ENCODE peak calls at places on chromosomes 13 and 19, in nine cellular contexts. R, J, H, T, C, V, W, Q and D are unnamed samples.

GRCh38 chr19:14114854-14115253 is 2.7 kb downstream of the PRKACA start:
- DNase-seq in R (peak; percentile 60), J (peak; percentile 77), H (peak; percentile 85), T (peak; percentile 41), C (no peak), V (no peak), W (no peak), Q (peak; percentile 60), D (peak; percentile 59)

GRCh38 chr13:113897161-113897560 is 33.3 kb upstream of the GAS6 start:
- DNase-seq in R (peak; percentile 19), J (no peak), H (no peak), T (no peak), C (no peak), V (no peak), W (peak; percentile 3), Q (no peak), D (no peak)

GRCh38 chr13:41637578-41637977 is 180.2 kb downstream of the RGCC start:
- DNase-seq in R (no peak), J (no peak), H (no peak), T (no peak), C (no peak), V (no peak), W (no peak), Q (no peak), D (no peak)

GRCh38 chr19:19554074-19555023 is 16.3 kb downstream of the CILP2 start:
- DNase-seq in R (no peak), J (peak; percentile 84), H (peak; percentile 94), T (peak; percentile 88), C (no peak), V (no peak), W (no peak), Q (peak; percentile 86), D (peak; percentile 70)

GRCh38 chr19:48613852-48614435 is 932 bp downstream of the FAM83E start:
- DNase-seq in R (no peak), J (no peak), H (no peak), T (no peak), C (no peak), V (no peak), W (no peak), Q (no peak), D (no peak)

GRCh38 chr13:25865391-25865790 is 186.4 kb downstream of the SHISA2 start:
- DNase-seq in R (no peak), J (no peak), H (no peak), T (no peak), C (no peak), V (no peak), W (no peak), Q (no peak), D (no peak)

GRCh38 chr13:62544928-62545327 is 1129.3 kb upstream of the PCDH20 start:
- DNase-seq in R (no peak), J (no peak), H (no peak), T (no peak), C (no peak), V (no peak), W (no peak), Q (no peak), D (no peak)

GRCh38 chr13:31200636-31200970 is 828 bp downstream of the B3GLCT start:
- DNase-seq in R (peak; percentile 36), J (peak; percentile 42), H (peak; percentile 59), T (no peak), C (no peak), V (no peak), W (peak; percentile 24), Q (no peak), D (peak; percentile 69)

GRCh38 chr19:409006-409514 is at the start of gene C2CD4C:
- DNase-seq in R (no peak), J (no peak), H (peak; percentile 76), T (peak; percentile 81), C (no peak), V (no peak), W (no peak), Q (peak; percentile 87), D (peak; percentile 23)

GRCh38 chr19:7393459-7393858 is 44.7 kb downstream of the ARHGEF18 start:
- DNase-seq in R (no peak), J (no peak), H (no peak), T (no peak), C (no peak), V (no peak), W (no peak), Q (no peak), D (no peak)

GRCh38 chr13:59086147-59086546 is 1077.6 kb downstream of the DIAPH3 start:
- DNase-seq in R (no peak), J (no peak), H (no peak), T (no peak), C (no peak), V (no peak), W (no peak), Q (no peak), D (no peak)

DNA sequence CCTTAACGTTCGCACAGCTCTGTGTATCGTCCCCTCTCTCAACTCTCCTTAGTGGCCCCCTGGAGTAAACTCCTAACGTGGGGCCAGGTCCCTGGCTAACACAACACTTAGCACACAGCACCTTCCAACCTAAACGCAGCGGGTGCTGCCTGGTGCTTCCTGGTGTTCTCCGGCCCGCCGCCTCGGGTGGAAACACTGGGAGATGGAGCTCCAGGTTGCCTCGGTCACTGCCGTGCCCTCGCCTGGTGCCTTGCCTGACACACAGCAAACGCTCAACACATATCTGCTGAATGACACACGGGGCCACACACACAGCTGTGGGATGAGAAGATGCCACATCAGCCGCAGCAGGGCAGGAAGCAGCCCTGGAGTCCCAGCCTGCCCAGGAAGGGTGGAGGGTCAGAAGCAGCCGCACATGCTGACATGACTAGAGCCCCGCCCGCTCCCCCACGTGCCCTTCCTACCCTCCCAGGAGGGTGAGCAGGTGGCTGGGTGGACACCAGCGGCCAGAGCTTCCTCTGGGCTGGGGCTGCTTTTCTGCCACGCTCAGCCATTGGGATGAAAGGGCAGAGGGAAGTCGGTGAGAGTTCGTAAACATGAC is 6.6 kb downstream of the PEPD start:
- DNase-seq in R (no peak), J (no peak), H (no peak), T (no peak), C (no peak), V (no peak), W (no peak), Q (no peak), D (no peak)
- TF ChIP-seq MAX in R (no peak), J (no peak), H (no peak), T (no peak), C (no peak), V (no peak), W (no peak), Q (no peak), D (no peak)

GRCh38 chr13:99610702-99611289 is 109.5 kb downstream of the TM9SF2 start:
- DNase-seq in R (no peak), J (no peak), H (no peak), T (no peak), C (no peak), V (no peak), W (no peak), Q (no peak), D (peak; percentile 21)

GRCh38 chr13:99617474-99618255 is 116.4 kb downstream of the TM9SF2 start:
- DNase-seq in R (peak; percentile 67), J (peak; percentile 73), H (peak; percentile 73), T (peak; percentile 26), C (peak; percentile 18), V (no peak), W (peak; percentile 33), Q (peak; percentile 35), D (peak; percentile 55)

GRCh38 chr13:99619207-99619606 is 117.9 kb downstream of the TM9SF2 start:
- DNase-seq in R (no peak), J (no peak), H (no peak), T (no peak), C (no peak), V (no peak), W (no peak), Q (no peak), D (no peak)

GRCh38 chr13:99614465-99614885 is 113.2 kb downstream of the TM9SF2 start:
- DNase-seq in R (peak; percentile 53), J (peak; percentile 44), H (no peak), T (no peak), C (no peak), V (no peak), W (peak; percentile 76), Q (peak; percentile 32), D (peak; percentile 70)
- TF ChIP-seq CTCF in R (peak; percentile 33), J (no peak), H (peak; percentile 47), T (peak; percentile 61), C (peak; percentile 20), V (peak; percentile 29), W (peak; percentile 84), Q (no peak), D (peak; percentile 57)

DNA sequence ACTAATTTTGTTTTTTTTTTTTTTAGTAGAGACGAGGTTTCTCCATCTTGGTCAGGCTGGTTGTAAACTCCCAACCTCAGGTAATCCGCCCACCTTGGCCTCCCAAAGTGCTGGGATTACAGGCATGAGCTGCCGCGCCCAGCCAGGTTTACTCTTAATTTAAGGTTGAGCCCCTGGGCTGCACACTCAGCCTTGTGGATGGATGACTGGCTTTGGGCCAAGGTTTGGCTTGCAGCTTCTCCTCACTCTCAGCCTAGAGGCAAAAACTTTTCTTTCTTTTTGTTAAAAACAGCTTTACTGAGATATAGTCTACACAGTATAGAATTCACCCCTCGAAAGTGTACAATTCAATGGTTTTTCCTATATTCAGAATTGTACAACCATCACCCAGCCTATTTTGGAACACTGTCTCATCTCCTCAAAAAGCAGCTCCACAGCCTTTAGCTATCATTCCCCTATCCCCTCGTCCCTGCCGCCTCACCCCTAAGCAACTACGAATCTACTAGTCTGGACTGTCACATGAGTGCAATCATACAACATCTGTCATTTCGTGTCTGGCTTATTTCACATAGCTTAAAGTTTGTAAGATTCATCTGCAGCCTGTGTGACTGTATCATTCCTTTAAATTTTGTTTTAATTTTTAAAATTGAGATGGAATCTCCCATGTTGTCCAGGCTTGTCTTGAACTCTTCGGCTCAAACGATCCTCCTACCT is 14.5 kb upstream of the TSPAN16 start:
- DNase-seq in R (no peak), J (no peak), H (no peak), T (no peak), C (no peak), V (no peak), W (no peak), Q (peak; percentile 67), D (no peak)
- TF ChIP-seq MAX in R (no peak), J (no peak), H (no peak), T (no peak), C (no peak), V (no peak), W (no peak), Q (no peak), D (no peak)

GRCh38 chr19:3071764-3072163 is 9.5 kb upstream of the TLE5 start:
- DNase-seq in R (no peak), J (no peak), H (no peak), T (no peak), C (no peak), V (no peak), W (no peak), Q (no peak), D (no peak)

GRCh38 chr19:3079578-3079977 is 14.6 kb upstream of the GNA11 start:
- DNase-seq in R (no peak), J (no peak), H (no peak), T (no peak), C (no peak), V (no peak), W (no peak), Q (no peak), D (no peak)

GRCh38 chr19:3075605-3076431 is 13.5 kb upstream of the TLE5 start:
- DNase-seq in R (no peak), J (peak; percentile 76), H (peak; percentile 91), T (peak; percentile 83), C (no peak), V (no peak), W (no peak), Q (peak; percentile 89), D (peak; percentile 45)

GRCh38 chr19:3073159-3073563 is 10.9 kb upstream of the TLE5 start:
- DNase-seq in R (peak; percentile 58), J (no peak), H (no peak), T (peak; percentile 87), C (peak; percentile 81), V (no peak), W (peak; percentile 71), Q (peak; percentile 75), D (peak; percentile 35)

GRCh38 chr19:3073931-3074595 is 11.8 kb upstream of the TLE5 start:
- DNase-seq in R (no peak), J (no peak), H (peak; percentile 53), T (no peak), C (no peak), V (no peak), W (no peak), Q (peak; percentile 14), D (no peak)
- TF ChIP-seq CTCF in R (no peak), J (no peak), H (peak; percentile 32), T (peak; percentile 63), C (peak; percentile 32), V (no peak), W (peak; percentile 64), Q (no peak), D (no peak)